ENCODE peak calls at places on chromosomes 6 and 20, in nine cellular contexts. One of them, this sample, is unnamed.

GRCh38 chr20:2838170-2838797 is 2.2 kb downstream of the PCED1A start:
- DNase-seq in midbrain: no peak
- DNase-seq in KBM-7: no peak
- DNase-seq in frontal cortex: no peak
- DNase-seq in body of pancreas: no peak
- DNase-seq in B cell: no peak
- DNase-seq in EL: no peak
- DNase-seq in lung: no peak
- DNase-seq in psoas muscle: no peak
- DNase-seq in this sample: no peak

GRCh38 chr6:54427396-54427910 is 119.2 kb downstream of the TINAG start:
- DNase-seq in midbrain: no peak
- DNase-seq in KBM-7: no peak
- DNase-seq in frontal cortex: no peak
- DNase-seq in body of pancreas: no peak
- DNase-seq in B cell: no peak
- DNase-seq in EL: peak; percentile 12
- DNase-seq in lung: no peak
- DNase-seq in psoas muscle: no peak
- DNase-seq in this sample: no peak

GRCh38 chr6:155787168-155787567 is 331.5 kb upstream of the NOX3 start:
- DNase-seq in midbrain: no peak
- DNase-seq in KBM-7: no peak
- DNase-seq in frontal cortex: no peak
- DNase-seq in body of pancreas: no peak
- DNase-seq in B cell: peak; percentile 2
- DNase-seq in EL: no peak
- DNase-seq in lung: no peak
- DNase-seq in psoas muscle: no peak
- DNase-seq in this sample: no peak

GRCh38 chr20:1274485-1275313 is 8.6 kb downstream of the SNPH start:
- DNase-seq in midbrain: no peak
- DNase-seq in KBM-7: no peak
- DNase-seq in frontal cortex: no peak
- DNase-seq in body of pancreas: no peak
- DNase-seq in B cell: no peak
- DNase-seq in EL: no peak
- DNase-seq in lung: no peak
- DNase-seq in psoas muscle: no peak
- DNase-seq in this sample: no peak

GRCh38 chr6:132188865-132189264 is 212.4 kb downstream of the MOXD1 start:
- DNase-seq in midbrain: no peak
- DNase-seq in KBM-7: peak; percentile 27
- DNase-seq in frontal cortex: no peak
- DNase-seq in body of pancreas: no peak
- DNase-seq in B cell: no peak
- DNase-seq in EL: peak; percentile 72
- DNase-seq in lung: no peak
- DNase-seq in psoas muscle: no peak
- DNase-seq in this sample: no peak

GRCh38 chr6:120354452-120355098 is 979.7 kb downstream of the TBC1D32 start:
- DNase-seq in midbrain: no peak
- DNase-seq in KBM-7: peak; percentile 11
- DNase-seq in frontal cortex: no peak
- DNase-seq in body of pancreas: no peak
- DNase-seq in B cell: no peak
- DNase-seq in EL: no peak
- DNase-seq in lung: no peak
- DNase-seq in psoas muscle: no peak
- DNase-seq in this sample: no peak

GRCh38 chr20:843908-844307 is 10.4 kb downstream of the FAM110A start:
- DNase-seq in midbrain: no peak
- DNase-seq in KBM-7: no peak
- DNase-seq in frontal cortex: no peak
- DNase-seq in body of pancreas: no peak
- DNase-seq in B cell: no peak
- DNase-seq in EL: no peak
- DNase-seq in lung: no peak
- DNase-seq in psoas muscle: no peak
- DNase-seq in this sample: no peak

GRCh38 chr6:99016355-99016754 is 68.6 kb upstream of the FBXL4 start:
- DNase-seq in midbrain: no peak
- DNase-seq in KBM-7: peak; percentile 73
- DNase-seq in frontal cortex: no peak
- DNase-seq in body of pancreas: no peak
- DNase-seq in B cell: no peak
- DNase-seq in EL: peak; percentile 47
- DNase-seq in lung: no peak
- DNase-seq in psoas muscle: no peak
- DNase-seq in this sample: no peak

GRCh38 chr20:33915726-33916331 is 77.9 kb upstream of the RALY start:
- DNase-seq in midbrain: no peak
- DNase-seq in KBM-7: peak; percentile 39
- DNase-seq in frontal cortex: no peak
- DNase-seq in body of pancreas: peak; percentile 58
- DNase-seq in B cell: peak; percentile 61
- DNase-seq in EL: peak; percentile 39
- DNase-seq in lung: no peak
- DNase-seq in psoas muscle: peak; percentile 77
- DNase-seq in this sample: no peak

GRCh38 chr20:15811951-15812350 is 761.3 kb downstream of the KIF16B start:
- DNase-seq in midbrain: no peak
- DNase-seq in KBM-7: no peak
- DNase-seq in frontal cortex: no peak
- DNase-seq in body of pancreas: no peak
- DNase-seq in B cell: no peak
- DNase-seq in EL: no peak
- DNase-seq in lung: no peak
- DNase-seq in psoas muscle: no peak
- DNase-seq in this sample: no peak

GRCh38 chr6:39218868-39219567 is 10.3 kb downstream of the KCNK5 start:
- DNase-seq in midbrain: no peak
- DNase-seq in KBM-7: peak; percentile 70
- DNase-seq in frontal cortex: no peak
- DNase-seq in body of pancreas: no peak
- DNase-seq in B cell: no peak
- DNase-seq in EL: no peak
- DNase-seq in lung: no peak
- DNase-seq in psoas muscle: no peak
- DNase-seq in this sample: no peak